ENCODE peak calls at places on chromosomes 1 and 21, in nine cellular contexts. Y is GM23248, M is fibroblast of lung, G is neural progenitor cell, T is DND-41, X is IMR-90, W is PC-3, J is GM12878, V is mesendoderm. B is an unnamed sample.
A peak's percentile ranks its signal among the peaks of the same experiment; 100 is the strongest.

GRCh38 chr1:67896826-67897225 is 63.6 kb upstream of the GNG12 start:
- DNase-seq in Y (no peak), M (no peak), G (no peak), T (no peak), X (no peak), W (no peak), J (no peak), V (no peak), B (no peak)

GRCh38 chr1:155166373-155167165 is 6.5 kb downstream of the KRTCAP2 start:
- DNase-seq in Y (no peak), M (no peak), G (peak; percentile 78), T (peak; percentile 51), X (no peak), W (no peak), J (no peak), V (peak; percentile 54), B (no peak)

GRCh38 chr1:16075337-16076002 is 2.0 kb upstream of the FAM131C start:
- DNase-seq in Y (peak; percentile 90), M (peak; percentile 84), G (no peak), T (no peak), X (peak; percentile 85), W (peak; percentile 39), J (no peak), V (no peak), B (no peak)

GRCh38 chr1:13764933-13765332 is 64.9 kb downstream of the PRDM2 start:
- DNase-seq in Y (no peak), M (peak; percentile 17), G (peak; percentile 63), T (no peak), X (no peak), W (no peak), J (no peak), V (peak; percentile 89), B (no peak)

GRCh38 chr1:178328728-178329127 is 168.0 kb downstream of the CLEC20A start:
- DNase-seq in Y (no peak), M (no peak), G (no peak), T (no peak), X (no peak), W (no peak), J (no peak), V (no peak), B (no peak)

GRCh38 chr1:206772228-206773002 is at the start of gene IL10:
- DNase-seq in Y (no peak), M (no peak), G (no peak), T (peak; percentile 55), X (no peak), W (no peak), J (no peak), V (no peak), B (no peak)

GRCh38 chr1:27862671-27863551 is 9.4 kb upstream of the THEMIS2 start:
- DNase-seq in Y (peak; percentile 100), M (peak; percentile 95), G (no peak), T (no peak), X (peak; percentile 99), W (peak; percentile 97), J (peak; percentile 76), V (peak; percentile 83), B (peak; percentile 46)

GRCh38 chr1:57599233-57599994 is 175.6 kb upstream of the DAB1 start:
- DNase-seq in Y (peak; percentile 15), M (peak; percentile 71), G (peak; percentile 56), T (no peak), X (peak; percentile 1), W (no peak), J (no peak), V (peak; percentile 95), B (peak; percentile 78)

GRCh38 chr1:234519506-234519905 is 40.5 kb upstream of the TARBP1 start:
- DNase-seq in Y (no peak), M (no peak), G (no peak), T (no peak), X (no peak), W (no peak), J (no peak), V (no peak), B (no peak)

GRCh38 chr1:8664887-8665286 is 152.6 kb downstream of the RERE start:
- DNase-seq in Y (no peak), M (no peak), G (no peak), T (no peak), X (no peak), W (no peak), J (no peak), V (no peak), B (no peak)

GRCh38 chr1:180221461-180221860 is 8.6 kb upstream of the LHX4 start:
- DNase-seq in Y (no peak), M (peak; percentile 37), G (no peak), T (no peak), X (peak; percentile 61), W (no peak), J (no peak), V (no peak), B (no peak)

GRCh38 chr1:10728595-10729410 is 67.6 kb downstream of the CASZ1 start:
- DNase-seq in Y (no peak), M (no peak), G (peak; percentile 93), T (no peak), X (no peak), W (no peak), J (no peak), V (no peak), B (no peak)

GRCh38 chr21:36193200-36193599 is 36.6 kb downstream of the DOP1B start:
- DNase-seq in Y (no peak), M (no peak), G (no peak), T (no peak), X (peak; percentile 17), W (peak; percentile 87), J (no peak), V (peak; percentile 90), B (no peak)

DNA sequence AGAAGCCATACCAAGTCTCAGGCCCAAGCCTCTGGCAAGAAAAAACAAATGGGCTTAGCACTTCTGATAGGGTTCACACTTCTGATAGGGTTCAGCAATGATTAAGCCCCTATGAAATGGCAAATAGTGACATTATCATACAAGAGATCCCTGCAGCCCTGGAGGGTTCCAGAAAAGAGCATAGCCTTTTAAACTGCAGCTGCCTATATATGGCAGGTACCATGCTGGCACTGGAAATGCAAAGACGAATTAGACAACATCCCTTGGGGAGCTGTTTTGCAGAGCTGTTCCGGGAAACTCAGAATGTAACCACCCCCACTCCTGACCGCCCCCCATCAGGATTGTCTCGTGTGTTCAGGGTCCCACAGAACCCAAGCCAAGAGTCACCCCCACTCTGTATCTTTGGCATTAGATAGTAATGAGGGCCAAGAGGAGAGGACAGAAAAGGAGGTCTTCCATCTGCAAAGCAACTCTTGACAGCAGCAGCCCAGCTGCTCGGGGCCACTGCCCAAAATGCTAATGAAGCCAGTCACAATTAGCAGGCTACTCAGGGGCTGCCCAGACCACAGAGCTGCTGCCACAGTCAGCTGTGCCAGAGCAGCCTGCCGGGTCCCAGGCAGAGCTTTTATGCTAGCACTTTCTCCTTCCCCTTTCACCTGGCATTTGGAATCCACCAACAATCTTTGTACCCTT is 50.9 kb downstream of the ITPKB start:
- DNase-seq in Y (no peak), M (no peak), G (peak; percentile 52), T (no peak), X (no peak), W (no peak), J (no peak), V (peak; percentile 48), B (no peak)
- H3K9ac ChIP-seq in Y (no peak overlapping the region), M (no peak overlapping the region), G (no peak overlapping the region), T (no peak overlapping the region), X (no peak overlapping the region), W (no peak overlapping the region), J (no peak overlapping the region), V (peak overlapping the region; percentile 29), B (no peak overlapping the region)

GRCh38 chr1:6776389-6776788 is 8.9 kb upstream of the CAMTA1 start:
- DNase-seq in Y (no peak), M (no peak), G (no peak), T (no peak), X (no peak), W (no peak), J (no peak), V (no peak), B (no peak)
- H3K4me3 ChIP-seq in Y (no peak overlapping the region), M (no peak overlapping the region), G (no peak overlapping the region), T (no peak overlapping the region), X (no peak overlapping the region), W (no peak overlapping the region), J (no peak overlapping the region), V (no peak overlapping the region), B (no peak overlapping the region)

GRCh38 chr1:43388021-43388575 is 1.5 kb downstream of the MED8 start:
- DNase-seq in Y (peak; percentile 82), M (peak; percentile 27), G (no peak), T (no peak), X (peak; percentile 35), W (peak; percentile 72), J (no peak), V (no peak), B (no peak)

GRCh38 chr1:43388613-43389012 is 987 bp downstream of the MED8 start:
- DNase-seq in Y (peak; percentile 44), M (no peak), G (no peak), T (no peak), X (no peak), W (no peak), J (no peak), V (no peak), B (no peak)

GRCh38 chr1:43383449-43383848 is 6.2 kb downstream of the MED8 start:
- DNase-seq in Y (no peak), M (no peak), G (no peak), T (no peak), X (no peak), W (peak; percentile 60), J (no peak), V (no peak), B (no peak)

GRCh38 chr1:43389326-43390313 is at the start of the genes MED8 and SZT2:
- DNase-seq in Y (peak; percentile 94), M (peak; percentile 89), G (peak; percentile 98), T (peak; percentile 97), X (peak; percentile 92), W (peak; percentile 95), J (peak; percentile 86), V (peak; percentile 99), B (peak; percentile 97)

DNA sequence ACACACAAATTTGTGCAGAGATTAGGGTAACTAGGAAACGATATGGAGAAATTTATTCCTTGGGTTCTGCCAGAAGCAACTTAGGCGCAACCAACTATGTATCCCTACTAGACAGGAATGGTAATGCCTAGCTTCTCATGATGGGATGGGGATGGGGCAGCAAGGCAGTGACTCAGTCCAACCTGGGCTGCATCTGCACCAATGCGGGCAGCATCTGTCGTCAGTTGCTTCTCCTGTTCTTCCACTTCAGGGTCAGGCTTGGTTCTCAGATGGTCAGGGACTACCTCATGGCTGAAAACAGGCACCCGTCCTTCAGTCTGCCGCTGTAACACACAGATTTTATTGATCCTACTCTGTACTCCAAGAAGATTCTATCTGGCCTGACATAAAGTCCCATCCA is 2.9 kb downstream of the MED8 start:
- DNase-seq in Y (no peak), M (no peak), G (no peak), T (no peak), X (no peak), W (no peak), J (no peak), V (no peak), B (no peak)
- H3K36me3 ChIP-seq in Y (peaks cover 53% of the 10 kb centered on the region), M (peaks cover 24% of the 10 kb centered on the region), G (no peaks in the 10 kb centered on the region), T (peaks cover 67% of the 10 kb centered on the region), X (peaks cover 48% of the 10 kb centered on the region), W (peaks cover 39% of the 10 kb centered on the region), J (peaks cover 6% of the 10 kb centered on the region), V (peaks cover 16% of the 10 kb centered on the region), B (peaks cover 71% of the 10 kb centered on the region)

DNA sequence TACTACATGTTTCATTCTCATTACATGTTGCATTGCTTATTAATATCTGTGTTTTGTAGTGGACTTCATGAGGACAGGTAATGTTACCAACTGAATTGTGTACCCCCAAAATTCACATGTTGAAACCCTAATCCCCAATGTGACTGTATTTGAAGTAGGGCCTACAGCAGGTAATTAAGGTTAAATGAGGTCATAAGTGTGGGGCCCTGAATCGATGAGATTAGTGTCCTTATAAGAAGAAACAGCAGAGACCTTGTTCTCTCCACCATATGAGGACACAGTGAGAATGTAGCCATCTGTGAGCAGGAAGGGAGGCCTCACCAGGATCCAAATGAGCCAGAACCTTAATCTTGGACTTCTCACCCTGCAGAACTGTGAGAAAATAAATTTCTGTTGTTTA is 15.0 kb upstream of the IFNAR1 start:
- DNase-seq in Y (no peak), M (no peak), G (no peak), T (peak; percentile 1), X (no peak), W (no peak), J (no peak), V (no peak), B (no peak)
- H3K9ac ChIP-seq in Y (no peak overlapping the region), M (no peak overlapping the region), G (no peak overlapping the region), T (peak overlapping the region; percentile 12), X (no peak overlapping the region), W (no peak overlapping the region), J (no peak overlapping the region), V (no peak overlapping the region), B (no peak overlapping the region)

B was measured in NT2/D1.